ENCODE peak calls at places on chromosomes 16 and 17, in five cellular contexts. Y is Caco-2, I is A549, N is fibroblast of the aortic adventitia, Q is body of pancreas. W is an unnamed sample.
A peak's percentile ranks its signal among the peaks of the same experiment; 100 is the strongest.

GRCh38 chr17:62704381-62704971 is 77.0 kb downstream of the MRC2 start:
- DNase-seq in N (peak; percentile 16), I (peak; percentile 38), Q (peak; percentile 43), Y (peak; percentile 29), W (peak; percentile 39)

GRCh38 chr17:51598824-51599223 is 338.5 kb downstream of the UTP18 start:
- DNase-seq in I (no peak), Y (no peak), N (no peak), Q (no peak), W (no peak)

GRCh38 chr17:79002796-79003593 is 6.6 kb downstream of the CANT1 start:
- DNase-seq in Q (no peak), I (no peak), Y (no peak), N (no peak), W (no peak)

GRCh38 chr17:27762527-27763305 is 37.6 kb downstream of the NOS2 start:
- DNase-seq in Q (no peak), N (peak; percentile 51), I (no peak), Y (peak; percentile 71), W (no peak)

GRCh38 chr17:13584701-13585080 is 17.0 kb downstream of the HS3ST3A1 start:
- DNase-seq in Q (no peak), Y (no peak), I (no peak), N (peak; percentile 19), W (no peak)

GRCh38 chr17:74437702-74438101 is 5.8 kb downstream of the GPRC5C start:
- DNase-seq in Y (peak; percentile 32), Q (no peak), I (no peak), N (no peak), W (no peak)

GRCh38 chr17:82415786-82416185 is 2.4 kb upstream of the HEXD start:
- DNase-seq in Y (no peak), I (no peak), N (no peak), Q (no peak), W (no peak)

GRCh38 chr17:64278614-64279013 is 15.6 kb upstream of the TEX2 start:
- DNase-seq in Y (no peak), N (peak; percentile 43), I (no peak), Q (no peak), W (no peak)

GRCh38 chr16:88752386-88753002 is 32.5 kb downstream of the PIEZO1 start:
- DNase-seq in I (no peak), N (no peak), Y (no peak), Q (no peak), W (no peak)

GRCh38 chr17:44677136-44677535 is 12.4 kb downstream of the CCDC43 start:
- DNase-seq in I (no peak), Q (no peak), N (peak; percentile 23), Y (no peak), W (no peak)

GRCh38 chr17:41382396-41382795 is 290 bp upstream of the KRT34 start:
- DNase-seq in I (no peak), Y (no peak), N (peak; percentile 31), Q (no peak), W (no peak)

GRCh38 chr16:1342526-1343427 is 8.9 kb downstream of the TSR3 start:
- DNase-seq in N (peak; percentile 66), Y (peak; percentile 97), Q (peak; percentile 100), I (peak; percentile 100), W (peak; percentile 98)

GRCh38 chr17:74678541-74678940 is 34.2 kb downstream of the CD300LF start:
- DNase-seq in Y (no peak), I (no peak), Q (no peak), N (no peak), W (no peak)

GRCh38 chr16:74817851-74818250 is 43.2 kb upstream of the FA2H start:
- DNase-seq in N (no peak), Q (no peak), I (no peak), Y (no peak), W (no peak)

GRCh38 chr16:3716831-3717234 is 491 bp downstream of the TRAP1 start:
- DNase-seq in Q (no peak), N (no peak), I (peak; percentile 21), Y (peak; percentile 39), W (no peak)

GRCh38 chr16:88650749-88651275 is at the start of gene CYBA:
- DNase-seq in I (peak; percentile 87), Y (peak; percentile 90), N (peak; percentile 39), Q (peak; percentile 79), W (peak; percentile 76)

DNA sequence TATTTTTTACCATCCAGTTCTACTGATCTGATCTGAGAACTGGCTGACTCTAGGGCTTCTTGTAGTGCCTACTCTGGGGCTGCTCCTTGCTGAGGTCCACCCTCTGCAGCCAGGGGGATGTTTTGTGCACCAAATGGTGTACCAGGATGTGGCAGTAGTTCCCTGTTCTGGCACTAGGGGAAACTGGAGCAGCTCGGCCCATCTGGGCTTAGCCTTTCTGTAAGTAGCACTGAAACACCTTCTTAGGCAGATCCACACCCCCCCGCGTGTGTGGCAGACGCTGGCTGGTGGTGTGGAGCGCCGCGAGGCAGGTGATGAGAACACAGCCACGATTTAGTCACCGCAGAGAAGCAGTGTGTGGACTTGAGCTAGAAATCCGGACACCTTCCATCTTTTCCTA is 17.0 kb downstream of the DUSP14 start:
- DNase-seq in Q (no peak), I (peak; percentile 83), N (no peak), Y (peak; percentile 72), W (no peak)
- TF ChIP-seq CTCF in Q (peak; percentile 26), I (peak; percentile 41), N (peak; percentile 65), Y (peak; percentile 51), W (no peak)

DNA sequence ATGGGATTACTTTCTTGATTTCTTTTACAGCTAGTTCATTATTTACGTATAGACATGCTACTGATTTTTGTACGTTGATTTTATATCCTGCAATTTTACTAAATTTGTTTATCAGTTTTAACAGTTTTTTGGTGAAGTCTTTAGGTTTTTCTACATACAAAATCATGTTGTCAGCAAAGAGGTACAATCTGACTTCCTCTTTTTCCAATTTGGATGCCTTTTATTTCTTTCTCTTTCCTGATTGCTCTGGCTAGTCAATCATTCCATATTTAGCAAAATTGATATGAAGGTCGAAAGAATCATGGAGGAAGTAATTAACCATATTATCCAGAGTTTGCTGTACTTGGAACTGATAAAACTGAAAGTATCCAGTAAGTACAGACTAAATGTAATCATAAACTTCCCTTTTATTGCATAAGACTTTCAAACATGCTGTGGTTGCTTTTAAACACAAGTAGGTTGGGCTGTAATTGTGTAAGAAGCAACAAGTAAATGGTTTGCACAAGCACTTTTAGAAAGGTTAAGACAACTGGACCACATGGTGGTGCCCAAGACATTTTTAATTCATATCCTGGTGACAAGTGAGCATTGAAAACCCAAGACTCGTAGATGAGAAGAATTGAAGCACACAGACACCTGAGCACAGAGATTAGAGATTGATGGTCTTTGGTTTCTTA is 8.4 kb downstream of the GDE1 start:
- DNase-seq in Q (no peak), Y (no peak), I (no peak), N (no peak), W (no peak)
- TF ChIP-seq CTCF in Q (no peak), Y (no peak), I (no peak), N (no peak), W (no peak)

GRCh38 chr17:8859029-8859803 is 8.3 kb downstream of the PIK3R6 start:
- DNase-seq in I (no peak), Q (no peak), Y (no peak), N (no peak), W (no peak)
- TF ChIP-seq CTCF in I (no peak), Q (no peak), Y (no peak), N (no peak), W (no peak)

DNA sequence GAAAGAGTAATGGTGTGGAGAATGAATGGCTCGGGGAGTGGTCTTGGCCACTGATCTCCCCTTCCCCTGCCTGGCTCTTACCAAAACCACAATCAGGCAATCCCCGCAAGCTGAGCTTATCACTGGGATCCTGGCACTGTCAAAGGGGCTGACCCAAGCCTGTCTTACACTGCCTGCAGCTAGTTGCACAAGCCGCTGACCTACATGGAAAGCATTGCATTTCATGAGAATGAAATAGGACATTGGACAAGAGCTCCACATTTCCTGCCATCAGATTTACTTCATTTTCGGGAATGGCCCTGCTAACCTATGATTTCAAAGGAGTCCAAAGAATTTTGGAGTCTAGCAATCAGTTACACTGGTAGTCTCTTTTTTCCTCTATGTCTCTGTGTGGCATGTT is 146.4 kb downstream of the PCTP start:
- DNase-seq in N (no peak), Y (no peak), Q (peak; percentile 22), I (no peak), W (peak; percentile 36)
- TF ChIP-seq CTCF in N (no peak), Y (no peak), Q (no peak), I (no peak), W (no peak)

GRCh38 chr16:84742561-84743200 is 42.9 kb downstream of the USP10 start:
- DNase-seq in N (no peak), Q (no peak), I (no peak), Y (no peak), W (no peak)

GRCh38 chr16:84749815-84750214 is 50.0 kb downstream of the USP10 start:
- DNase-seq in Y (no peak), Q (no peak), I (no peak), N (no peak), W (no peak)

GRCh38 chr16:84749072-84749471 is 49.3 kb downstream of the USP10 start:
- DNase-seq in N (no peak), Q (no peak), I (no peak), Y (no peak), W (no peak)

GRCh38 chr16:84746231-84746630 is 46.4 kb downstream of the USP10 start:
- DNase-seq in Q (no peak), N (no peak), I (no peak), Y (no peak), W (no peak)

DNA sequence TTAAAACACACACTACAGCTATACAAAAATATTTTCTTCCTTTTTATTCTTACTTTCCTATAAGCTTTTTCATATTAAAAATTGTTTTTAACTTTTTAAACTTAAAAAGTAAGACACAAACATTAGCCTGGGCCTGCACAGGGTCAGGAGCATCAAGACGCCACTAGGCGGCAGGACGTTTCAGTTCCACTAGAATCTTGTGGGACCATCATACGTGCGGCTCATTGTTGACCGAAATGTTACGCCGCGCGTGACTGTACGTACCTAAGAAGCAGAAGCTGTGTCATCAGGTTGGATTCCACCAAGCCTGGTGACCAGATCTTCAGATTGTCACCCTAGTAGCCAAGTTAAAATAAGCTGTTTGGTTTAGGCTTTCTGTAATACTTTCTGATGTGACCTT is 47.1 kb downstream of the USP10 start:
- DNase-seq in N (no peak), Y (peak; percentile 44), Q (no peak), I (no peak), W (no peak)
- TF ChIP-seq CTCF in N (peak; percentile 28), Y (peak; percentile 69), Q (no peak), I (peak; percentile 29), W (no peak)

W was measured in lung.